ENCODE peak calls at places on chromosomes 11 and 22, in five cellular contexts. J is stimulated activated naive CD4-positive, alpha-beta T cell; E is AG09319; M is pons; L is neuronal stem cell. P is an unnamed sample.

GRCh38 chr11:72227316-72228228 is 3.0 kb downstream of the INPPL1 start:
- DNase-seq in J (no peak), E (no peak), M (peak), L (no peak), P (no peak)

GRCh38 chr22:49011379-49011768 is 816.3 kb downstream of the BRD1 start:
- DNase-seq in J (no peak), E (no peak), M (no peak), L (no peak), P (no peak)

GRCh38 chr11:606245-606644 is 9.5 kb downstream of the IRF7 start:
- DNase-seq in J (no peak), E (no peak), M (peak), L (no peak), P (peak)

GRCh38 chr11:38005597-38005996 is 1407.6 kb upstream of the RAG2 start:
- DNase-seq in J (no peak), E (no peak), M (no peak), L (no peak), P (no peak)

GRCh38 chr11:104073950-104074349 is 37.5 kb downstream of the DDI1 start:
- DNase-seq in J (no peak), E (no peak), M (peak), L (no peak), P (no peak)

GRCh38 chr22:29003975-29004646 is 57.5 kb downstream of the C22orf31 start:
- DNase-seq in J (no peak), E (no peak), M (no peak), L (peak), P (peak)

GRCh38 chr22:49590851-49591445 is 236.7 kb downstream of the BRD1 start:
- DNase-seq in J (no peak), E (no peak), M (no peak), L (no peak), P (no peak)

GRCh38 chr11:33722579-33723234 is 13.5 kb downstream of the CD59 start:
- DNase-seq in J (no peak), E (no peak), M (no peak), L (no peak), P (no peak)

GRCh38 chr11:128172046-128172878 is 415.1 kb downstream of the ETS1 start:
- DNase-seq in J (peak), E (peak), M (peak), L (peak), P (peak)

GRCh38 chr11:11998091-11998781 is 10.2 kb downstream of the DKK3 start:
- DNase-seq in J (no peak), E (peak), M (no peak), L (no peak), P (peak)

GRCh38 chr11:66637557-66638176 is 836 bp upstream of the RBM4 start:
- DNase-seq in J (no peak), E (no peak), M (no peak), L (peak), P (peak)

GRCh38 chr22:20807315-20807752 is 33.4 kb downstream of the SERPIND1 start:
- DNase-seq in J (no peak), E (peak), M (peak), L (no peak), P (peak)

GRCh38 chr22:28442951-28443876 is 236.4 kb downstream of the TTC28 start:
- DNase-seq in J (peak), E (peak), M (peak), L (peak), P (peak)

GRCh38 chr22:45831394-45831793 is 145.6 kb downstream of the WNT7B start:
- DNase-seq in J (no peak), E (no peak), M (no peak), L (no peak), P (no peak)

P was measured in G401.